ENCODE peak calls at places on chromosomes 16 and 17, in eight cellular contexts. H is A549, Q is sigmoid colon, C is ovary, Y is suprapubic skin, Z is upper lobe of left lung, O is tibial nerve, F is esophagus muscularis mucosa. U is an unnamed sample.

GRCh38 chr17:50255766-50256480 is 18.3 kb upstream of the TMEM92 start:
- DNase-seq in Q (no peak), H (no peak), C (no peak), Z (no peak), F (no peak), Y (no peak), O (no peak), U (no peak)

GRCh38 chr17:17515921-17516295 is 19.7 kb upstream of the RASD1 start:
- DNase-seq in Y (no peak), C (no peak), H (no peak), F (no peak), O (no peak), Z (no peak), Q (no peak), U (no peak)

GRCh38 chr16:27379919-27380318 is 22.1 kb upstream of the IL21R start:
- DNase-seq in Q (no peak), H (no peak), Y (no peak), F (no peak), O (no peak), C (no peak), Z (no peak), U (no peak)

GRCh38 chr16:4847774-4848587 is 700 bp downstream of the UBN1 start:
- DNase-seq in H (peak), F (peak), C (peak), Z (peak), Y (peak), Q (peak), O (peak), U (peak)

GRCh38 chr16:1812732-1813163 is 13.9 kb downstream of the HAGH start:
- DNase-seq in H (peak), F (peak), Q (peak), Y (peak), Z (peak), O (no peak), C (peak), U (peak)

GRCh38 chr17:38815576-38816193 is 9.4 kb downstream of the CWC25 start:
- DNase-seq in H (peak), F (no peak), Y (no peak), O (no peak), Z (no peak), C (no peak), Q (no peak), U (no peak)

GRCh38 chr17:80792373-80792781 is 199.3 kb upstream of the CHMP6 start:
- DNase-seq in O (no peak), C (no peak), Q (peak), F (no peak), Y (no peak), Z (no peak), H (peak), U (no peak)

GRCh38 chr17:79616801-79617200 is 6.0 kb upstream of the RBFOX3 start:
- DNase-seq in Q (peak), C (no peak), Z (no peak), F (no peak), H (no peak), Y (peak), O (no peak), U (no peak)

GRCh38 chr17:35540589-35541404 is 3.3 kb upstream of the SLFN12L start:
- DNase-seq in H (no peak), C (peak), Z (no peak), Q (peak), O (peak), Y (no peak), F (peak), U (peak)

GRCh38 chr17:77495575-77495974 is 354.8 kb downstream of the SEC14L1 start:
- DNase-seq in C (no peak), Z (peak), F (no peak), H (no peak), Q (peak), Y (peak), O (no peak), U (no peak)

GRCh38 chr16:30786936-30787612 is at the start of gene ZNF629:
- DNase-seq in O (peak), Y (peak), Z (peak), Q (peak), C (peak), F (no peak), H (peak), U (peak)

GRCh38 chr16:87694441-87695125 is 71.2 kb downstream of the KLHDC4 start:
- DNase-seq in C (no peak), Y (no peak), H (no peak), Q (no peak), F (no peak), Z (no peak), O (no peak), U (no peak)

GRCh38 chr16:76696876-76697275 is 419.7 kb downstream of the CNTNAP4 start:
- DNase-seq in H (no peak), Z (no peak), Y (no peak), F (no peak), Q (no peak), C (no peak), O (no peak), U (no peak)

GRCh38 chr17:21843318-21843865 is 151.1 kb downstream of the KCNJ18 start:
- DNase-seq in F (no peak), Z (peak), Y (no peak), O (no peak), H (no peak), C (no peak), Q (no peak), U (no peak)

GRCh38 chr17:74337834-74338500 is 11.9 kb downstream of the KIF19 start:
- DNase-seq in H (no peak), O (no peak), Y (no peak), F (no peak), Q (no peak), Z (peak), C (no peak), U (no peak)

GRCh38 chr16:11968577-11968976 is 3.6 kb downstream of the TNFRSF17 start:
- DNase-seq in O (no peak), F (no peak), Y (no peak), C (no peak), Q (no peak), Z (no peak), H (no peak), U (no peak)

GRCh38 chr17:16484445-16485169 is 7.4 kb downstream of the LRRC75A start:
- DNase-seq in Q (no peak), F (no peak), Z (no peak), C (no peak), H (no peak), Y (no peak), O (no peak), U (no peak)

GRCh38 chr16:29745853-29746345 is at the start of gene C16orf54:
- DNase-seq in Z (peak), F (peak), Y (peak), O (peak), H (no peak), C (peak), Q (peak), U (peak)

GRCh38 chr17:68349157-68349556 is 57.9 kb downstream of the ARSG start:
- DNase-seq in C (no peak), F (no peak), Z (no peak), O (no peak), Q (no peak), Y (no peak), H (no peak), U (no peak)

GRCh38 chr17:41496803-41497484 is 7.2 kb upstream of the KRT36 start:
- DNase-seq in O (peak), F (no peak), H (peak), Z (peak), C (no peak), Q (no peak), Y (no peak), U (peak)

GRCh38 chr17:64187093-64187895 is 57.4 kb upstream of the ERN1 start:
- DNase-seq in Z (no peak), F (no peak), O (no peak), H (no peak), Y (no peak), Q (no peak), C (no peak), U (no peak)

GRCh38 chr17:9647014-9647413 is 1.7 kb downstream of the USP43 start:
- DNase-seq in Z (no peak), Y (no peak), O (no peak), H (no peak), Q (no peak), C (no peak), F (no peak), U (no peak)

GRCh38 chr17:51279183-51279582 is 18.8 kb downstream of the UTP18 start:
- DNase-seq in Z (no peak), Y (no peak), H (no peak), Q (no peak), F (no peak), O (no peak), C (no peak), U (no peak)

GRCh38 chr16:4378202-4378666 is 6.6 kb downstream of the VASN start:
- DNase-seq in Q (no peak), O (no peak), H (no peak), F (no peak), Y (peak), C (no peak), Z (peak), U (no peak)

GRCh38 chr17:71033336-71033735 is 864.0 kb downstream of the KCNJ2 start:
- DNase-seq in F (no peak), O (no peak), H (no peak), C (no peak), Q (no peak), Z (no peak), Y (no peak), U (no peak)

GRCh38 chr17:5838661-5839300 is 231.4 kb upstream of the WSCD1 start:
- DNase-seq in Y (no peak), Z (no peak), O (no peak), Q (no peak), F (peak), H (no peak), C (no peak), U (no peak)

GRCh38 chr17:18967806-18968744 is 16.1 kb downstream of the SLC5A10 start:
- DNase-seq in Y (no peak), C (no peak), H (no peak), O (no peak), Z (no peak), Q (no peak), F (no peak), U (peak)

GRCh38 chr16:56614549-56614991 is 6.2 kb downstream of the MT2A start:
- DNase-seq in H (peak), O (no peak), Y (no peak), F (no peak), Z (no peak), Q (no peak), C (no peak), U (no peak)

GRCh38 chr17:2172447-2172938 is 117.6 kb downstream of the HIC1 start:
- DNase-seq in O (no peak), F (no peak), Q (peak), Z (no peak), C (peak), H (peak), Y (no peak), U (no peak)

GRCh38 chr17:34797724-34798123 is 163.5 kb downstream of the CCT6B start:
- DNase-seq in H (peak), F (no peak), Y (no peak), O (no peak), Q (no peak), Z (no peak), C (no peak), U (no peak)

GRCh38 chr17:27457731-27458523 is 1.7 kb downstream of the KSR1 start:
- DNase-seq in Z (no peak), C (no peak), F (no peak), Q (no peak), Y (no peak), H (no peak), O (no peak), U (no peak)

GRCh38 chr17:57853695-57854094 is 3.9 kb upstream of the MRPS23 start:
- DNase-seq in C (peak), F (no peak), Y (no peak), H (no peak), O (no peak), Q (peak), Z (no peak), U (peak)

GRCh38 chr16:75011634-75012307 is 12.9 kb downstream of the ZNRF1 start:
- DNase-seq in O (peak), Y (no peak), C (peak), H (peak), F (no peak), Q (no peak), Z (no peak), U (no peak)

GRCh38 chr16:80167657-80168056 is 373.1 kb upstream of the DYNLRB2 start:
- DNase-seq in H (no peak), O (no peak), F (no peak), Z (no peak), Q (no peak), Y (no peak), C (no peak), U (no peak)

GRCh38 chr17:4559139-4559791 is 1.1 kb downstream of the GGT6 start:
- DNase-seq in Y (no peak), F (no peak), O (no peak), C (peak), Z (no peak), Q (peak), H (no peak), U (peak)
- H3K4me3 ChIP-seq in Y (peak), F (no peak), O (no peak), C (no peak), Z (no peak), Q (no peak), H (no peak), U (peak)

GRCh38 chr16:83389751-83390150 is 418.0 kb upstream of the HSBP1 start:
- DNase-seq in Z (no peak), Q (no peak), H (no peak), O (no peak), F (no peak), C (no peak), Y (no peak), U (no peak)

GRCh38 chr16:83393196-83393981 is 414.4 kb upstream of the HSBP1 start:
- DNase-seq in H (no peak), Q (no peak), O (no peak), Z (no peak), F (no peak), Y (no peak), C (no peak), U (no peak)

GRCh38 chr16:83390759-83391158 is 417.0 kb upstream of the HSBP1 start:
- DNase-seq in Y (no peak), Q (no peak), F (no peak), C (no peak), O (no peak), H (no peak), Z (no peak), U (no peak)

GRCh38 chr16:83397601-83398000 is 410.2 kb upstream of the HSBP1 start:
- DNase-seq in Q (no peak), O (no peak), H (no peak), Y (no peak), C (no peak), F (no peak), Z (no peak), U (no peak)

DNA sequence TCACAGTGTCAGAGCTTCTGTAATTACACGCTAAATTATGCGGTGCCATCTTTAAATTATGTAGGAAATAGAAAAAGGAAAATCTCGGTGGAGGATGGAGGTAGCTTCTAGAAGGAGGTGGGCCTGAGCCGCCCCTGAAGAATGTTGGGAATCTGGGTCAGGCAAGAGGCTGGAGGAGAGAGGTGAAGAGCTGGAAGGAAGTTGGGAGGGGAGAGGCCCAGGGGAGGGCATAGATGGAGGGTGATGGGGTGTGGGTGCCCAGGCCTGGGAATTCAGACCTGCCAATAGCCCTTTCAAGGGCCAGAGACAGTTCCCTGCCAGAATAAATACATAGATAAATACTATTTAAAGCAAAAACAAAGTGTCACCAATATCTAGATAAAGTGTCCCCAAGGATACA is 415.0 kb upstream of the HSBP1 start:
- DNase-seq in O (no peak), H (no peak), Y (no peak), C (no peak), F (no peak), Q (no peak), Z (no peak), U (no peak)
- TF ChIP-seq CTCF in O (no peak), H (no peak), Y (no peak), C (no peak), F (no peak), Q (no peak), Z (no peak), U (no peak)

DNA sequence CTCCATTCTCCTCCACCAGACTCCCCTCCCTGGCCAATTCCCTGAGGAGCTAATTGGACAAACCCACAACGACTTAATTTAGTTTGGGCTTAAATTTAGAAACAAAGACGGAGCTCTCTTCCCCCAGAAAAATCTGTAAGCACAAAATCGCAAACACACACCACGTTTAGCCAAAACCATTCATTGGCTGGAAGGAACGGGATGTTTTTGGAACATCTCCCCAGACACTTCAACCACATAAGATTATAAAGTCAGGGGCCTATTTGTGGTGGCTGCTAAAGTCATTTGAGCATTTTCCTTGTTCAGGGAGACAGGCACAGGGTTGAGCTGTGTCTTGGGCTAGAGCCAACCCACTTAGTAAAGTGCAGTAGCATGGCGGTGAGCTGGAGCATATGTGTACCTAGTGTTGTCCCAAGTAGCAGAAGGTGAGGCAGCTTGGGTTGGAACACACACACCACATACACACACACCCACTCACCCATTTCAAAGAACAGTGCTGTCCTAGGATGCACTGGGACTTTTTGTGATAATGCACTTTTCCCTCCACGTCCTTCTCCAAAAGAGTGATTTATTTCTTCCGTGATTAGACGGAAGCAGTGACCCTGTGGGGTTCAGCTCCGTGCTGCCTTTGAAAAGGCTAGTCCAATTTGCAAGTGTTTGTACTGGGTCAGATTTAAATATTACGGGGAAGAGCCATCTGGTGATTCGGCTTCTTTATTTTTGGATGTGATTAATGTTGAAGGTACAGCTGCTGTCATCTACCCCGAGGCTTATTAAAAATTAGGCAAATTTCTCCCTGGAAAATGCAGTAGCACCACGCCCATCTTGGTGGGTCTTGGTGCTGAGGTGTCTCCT is 32.2 kb downstream of the ELAC2 start:
- DNase-seq in F (no peak), Q (no peak), Z (no peak), C (no peak), Y (no peak), O (peak), H (no peak), U (no peak)
- TF ChIP-seq EP300 in F (no peak), Q (no peak), Z (no peak), C (no peak), Y (no peak), O (no peak), H (no peak), U (no peak)

DNA sequence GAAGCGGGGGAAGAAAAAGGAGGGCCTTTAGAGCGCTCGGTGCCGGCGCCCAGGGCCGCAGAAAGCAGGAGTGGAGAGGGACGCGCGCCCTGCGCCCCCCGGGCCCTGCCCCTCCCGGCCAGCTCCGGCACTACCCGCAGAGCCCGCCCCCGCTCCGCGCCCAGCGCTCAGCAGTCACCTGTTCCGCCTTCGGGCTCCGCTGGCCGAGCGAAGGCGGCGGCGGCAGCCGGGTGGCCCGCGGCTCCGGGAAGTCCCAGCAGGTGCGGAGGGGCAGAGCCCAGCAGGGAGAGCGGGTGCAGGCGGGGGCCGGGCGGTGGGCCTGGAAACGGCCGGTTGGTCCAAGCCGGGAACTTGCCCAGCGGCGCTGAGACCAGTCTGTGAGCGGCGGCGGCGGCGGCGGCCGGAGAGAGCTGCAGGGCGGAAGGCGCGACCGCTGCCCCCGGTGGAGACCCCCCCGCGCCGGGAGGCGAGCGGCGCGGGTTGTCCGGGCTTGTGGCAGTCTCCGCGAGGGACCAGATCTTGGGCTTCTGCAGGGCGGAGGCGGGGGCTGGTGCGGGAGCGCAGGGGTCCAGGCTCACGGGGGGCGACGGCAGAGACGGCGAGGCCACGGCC is 2.2 kb downstream of the IRX3 start:
- DNase-seq in C (no peak), H (no peak), O (no peak), Z (peak), Y (peak), Q (no peak), F (no peak), U (peak)
- H3K4me3 ChIP-seq in C (peak), H (peak), O (peak), Z (peak), Y (peak), Q (no peak), F (peak), U (peak)

GRCh38 chr17:14203392-14203791 is 33.3 kb downstream of the CDRT15 start:
- DNase-seq in Y (no peak), O (no peak), C (no peak), H (no peak), Z (no peak), F (no peak), Q (no peak), U (no peak)
- TF ChIP-seq CTCF in Y (peak), O (no peak), C (no peak), H (peak), Z (no peak), F (peak), Q (no peak), U (peak)

GRCh38 chr16:50309527-50310307 is 43.4 kb downstream of the ADCY7 start:
- DNase-seq in F (no peak), H (no peak), Y (peak), Q (peak), C (no peak), O (no peak), Z (peak), U (peak)

GRCh38 chr16:50311134-50311528 is 44.8 kb downstream of the ADCY7 start:
- DNase-seq in H (no peak), F (no peak), O (no peak), C (no peak), Y (no peak), Z (no peak), Q (peak), U (peak)

GRCh38 chr16:50311891-50312501 is 45.6 kb downstream of the ADCY7 start:
- DNase-seq in Y (no peak), Q (peak), Z (peak), C (no peak), H (no peak), O (no peak), F (peak), U (peak)

GRCh38 chr16:50309156-50309526 is 42.8 kb downstream of the ADCY7 start:
- DNase-seq in F (no peak), C (no peak), Z (no peak), Q (no peak), O (no peak), Y (peak), H (no peak), U (no peak)

GRCh38 chr16:50310308-50311133 is 44.2 kb downstream of the ADCY7 start:
- DNase-seq in Z (peak), C (no peak), Y (no peak), H (no peak), Q (peak), F (no peak), O (no peak), U (peak)
- TF ChIP-seq EP300 in Z (no peak), C (no peak), Y (no peak), H (no peak), Q (no peak), F (no peak), O (no peak), U (no peak)

GRCh38 chr17:73308017-73308823 is 3.6 kb downstream of the CDC42EP4 start:
- DNase-seq in F (no peak), Y (peak), Z (no peak), Q (peak), C (peak), H (peak), O (peak), U (peak)
- H3K4me3 ChIP-seq in F (peak), Y (peak), Z (peak), Q (peak), C (peak), H (peak), O (peak), U (peak)

GRCh38 chr17:43170766-43171681 is at the start of gene NBR1:
- DNase-seq in O (peak), H (peak), F (peak), C (peak), Y (peak), Z (peak), Q (peak), U (peak)
- TF ChIP-seq CTCF in O (peak), H (no peak), F (no peak), C (no peak), Y (no peak), Z (no peak), Q (no peak), U (no peak)

U was measured in stomach.